ENCODE peak calls at places on chromosomes 13 and 19, in ten cellular contexts. O is ovary, R is HCT116, C is breast epithelium, B is IMR-90, G is Peyer's patch, Z is lower leg skin, Q is upper lobe of left lung, S is endothelial cell of umbilical vein, M is thyroid gland. H is an unnamed sample.

GRCh38 chr13:46961719-46962118 is 64.9 kb upstream of the HTR2A start:
- DNase-seq in C (no peak), M (no peak), S (no peak), R (no peak), B (peak; percentile 89), O (no peak), Q (no peak), Z (no peak), G (no peak), H (peak; percentile 6)

GRCh38 chr13:114264886-114265611 is 16.4 kb upstream of the UPF3A start:
- DNase-seq in B (peak; percentile 79), R (no peak), Q (no peak), Z (no peak), C (no peak), M (no peak), G (no peak), S (no peak), O (no peak), H (no peak)

GRCh38 chr19:51122112-51122981 is 2.4 kb upstream of the SIGLEC9 start:
- DNase-seq in O (peak; percentile 35), C (no peak), R (no peak), Q (peak; percentile 49), B (no peak), S (no peak), G (peak; percentile 43), M (no peak), Z (no peak), H (peak; percentile 28)

GRCh38 chr19:37903096-37903495 is 3.3 kb downstream of the WDR87 start:
- DNase-seq in Q (no peak), O (no peak), R (no peak), C (no peak), G (no peak), S (no peak), M (no peak), Z (no peak), B (no peak), H (no peak)

GRCh38 chr13:46668302-46668720 is 115.3 kb downstream of the LRCH1 start:
- DNase-seq in C (no peak), R (no peak), G (no peak), Q (peak; percentile 35), B (peak; percentile 95), O (peak; percentile 19), M (peak; percentile 17), S (peak; percentile 89), Z (peak; percentile 53), H (no peak)

GRCh38 chr13:29977721-29978120 is 127.3 kb upstream of the UBL3 start:
- DNase-seq in C (no peak), Z (no peak), G (no peak), M (no peak), B (peak; percentile 49), Q (no peak), R (no peak), O (no peak), S (no peak), H (no peak)

GRCh38 chr19:662207-662961 is 630 bp downstream of the RNF126 start:
- DNase-seq in G (peak; percentile 83), O (no peak), C (no peak), R (no peak), Z (no peak), S (peak; percentile 36), M (peak; percentile 39), Q (peak; percentile 79), B (peak; percentile 38), H (no peak)

GRCh38 chr13:106530907-106531520 is 4.4 kb downstream of the EFNB2 start:
- DNase-seq in B (no peak), G (no peak), Q (no peak), C (no peak), S (peak; percentile 61), M (no peak), R (no peak), Z (no peak), O (no peak), H (no peak)

GRCh38 chr19:4547303-4548237 is 7.7 kb upstream of the LRG1 start:
- DNase-seq in M (no peak), B (no peak), S (peak; percentile 26), Q (peak; percentile 51), R (no peak), O (no peak), G (no peak), C (no peak), Z (no peak), H (no peak)

GRCh38 chr13:32594339-32594738 is 8.1 kb downstream of the PDS5B start:
- DNase-seq in Q (no peak), S (peak; percentile 13), G (no peak), M (no peak), R (no peak), O (no peak), C (no peak), Z (no peak), B (peak; percentile 54), H (no peak)

DNA sequence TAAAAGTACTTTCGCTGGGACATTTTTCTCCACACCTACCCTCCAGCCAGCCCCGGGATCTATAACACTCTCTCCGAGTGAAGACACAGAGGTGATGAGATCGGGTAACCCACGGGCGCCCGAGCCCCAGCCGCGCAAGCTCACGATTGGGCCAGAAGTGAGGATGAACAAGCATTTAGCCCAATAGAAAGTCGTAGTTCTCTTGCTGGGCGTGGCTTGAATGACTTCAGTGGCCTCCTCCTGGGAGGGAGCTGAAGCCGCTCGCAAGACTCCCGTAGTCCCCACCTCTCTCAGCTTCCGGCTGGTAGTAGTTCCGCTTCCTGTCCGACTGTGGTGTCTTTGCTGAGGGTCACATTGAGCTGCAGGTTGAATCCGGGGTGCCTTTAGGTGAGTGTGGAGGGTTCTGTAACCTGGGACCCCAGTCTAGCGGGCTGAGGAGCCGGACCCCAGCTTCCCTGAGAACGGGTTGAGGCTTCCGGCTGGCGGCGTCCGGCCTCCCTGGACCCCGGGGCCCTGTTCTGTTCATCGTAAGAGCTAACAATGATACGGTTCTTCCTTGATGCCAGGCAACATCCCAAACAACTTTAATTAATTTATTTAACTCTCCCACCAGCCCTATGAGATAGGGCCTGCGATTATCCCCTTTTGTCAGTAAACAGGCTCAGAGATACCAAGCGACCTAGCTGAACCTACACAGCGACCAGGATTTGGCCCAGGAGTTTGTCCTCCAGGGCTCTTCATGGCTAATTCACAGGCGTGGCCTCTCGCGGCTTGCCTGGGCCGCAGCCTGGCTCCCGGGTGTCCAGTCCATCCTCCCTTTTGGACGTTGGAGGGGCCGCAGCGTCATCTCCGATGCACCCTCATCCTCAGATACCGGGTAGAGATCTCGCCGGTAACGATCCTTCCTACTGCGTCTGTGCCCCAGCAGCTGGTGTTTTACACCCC is at the start of gene COX6B1:
- DNase-seq in M (peak; percentile 97), G (peak; percentile 88), R (peak; percentile 94), S (peak; percentile 96), Z (peak; percentile 96), Q (peak; percentile 97), C (peak; percentile 91), O (peak; percentile 89), B (peak; percentile 96), H (peak; percentile 99)
- TF ChIP-seq POLR2A in M (peak; percentile 80), G (peak; percentile 90), R (peak; percentile 88), S (peak; percentile 88), Z (no peak), Q (peak; percentile 79), C (peak; percentile 46), O (peak; percentile 53), B (peak; percentile 60), H (peak; percentile 80)

GRCh38 chr19:23758187-23759074 is at the start of gene ZNF681:
- DNase-seq in Z (peak; percentile 91), C (peak; percentile 89), Q (peak; percentile 94), S (peak; percentile 18), G (peak; percentile 78), B (peak; percentile 83), M (peak; percentile 91), R (no peak), O (peak; percentile 82), H (peak; percentile 72)
- TF ChIP-seq POLR2A in Z (no peak), C (no peak), Q (peak; percentile 45), S (no peak), G (peak; percentile 27), B (no peak), M (peak; percentile 45), R (no peak), O (no peak), H (no peak)

DNA sequence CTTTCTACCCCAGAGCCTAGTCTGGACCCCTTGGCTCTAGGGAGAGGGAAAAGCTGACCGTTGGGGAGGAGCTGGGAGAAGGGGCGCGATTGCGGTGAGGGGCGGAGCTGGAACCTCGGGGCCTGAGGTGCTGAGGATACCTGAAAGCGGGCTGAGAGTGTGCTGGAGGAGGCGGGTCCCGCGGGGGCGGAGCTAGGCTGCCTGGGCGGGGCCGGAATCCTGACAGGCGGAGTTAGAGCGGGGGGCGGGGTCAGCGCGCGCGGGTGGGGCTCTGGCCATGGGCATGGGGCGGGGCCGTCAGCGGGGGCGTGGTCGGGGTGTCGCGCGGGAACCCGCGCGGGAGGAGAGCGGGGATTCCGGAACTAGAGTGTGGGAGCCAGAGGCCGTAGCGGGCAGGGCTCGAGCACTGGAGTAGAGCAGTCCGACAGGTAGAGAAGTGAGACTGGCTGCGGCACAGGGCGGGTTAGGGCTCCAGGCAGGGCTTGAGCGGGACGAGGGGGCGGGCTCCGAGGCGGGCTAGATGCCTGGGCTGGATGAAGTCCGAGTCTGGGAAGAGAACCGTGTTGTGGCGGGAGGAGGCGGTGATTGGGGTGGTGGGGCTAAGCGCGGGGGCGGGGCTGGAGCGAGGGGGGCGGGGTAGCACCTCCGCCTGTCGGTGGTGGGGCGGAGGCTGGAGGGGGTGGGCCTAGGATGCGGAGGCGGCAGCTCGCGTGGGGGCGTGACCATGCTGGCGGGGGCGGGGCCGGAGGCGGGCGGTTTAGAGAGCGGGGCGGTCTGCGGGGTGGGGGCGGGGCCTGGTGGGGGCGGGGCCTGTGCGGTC is at the start of gene INAFM1:
- DNase-seq in O (peak; percentile 99), C (peak; percentile 99), Z (peak; percentile 97), B (peak; percentile 86), Q (peak; percentile 99), G (peak; percentile 100), R (peak; percentile 89), M (peak; percentile 96), S (peak; percentile 90), H (peak; percentile 82)
- TF ChIP-seq POLR2A in O (peak; percentile 61), C (peak; percentile 30), Z (no peak), B (peak; percentile 70), Q (no peak), G (peak; percentile 63), R (peak; percentile 27), M (peak; percentile 19), S (peak; percentile 31), H (no peak)

GRCh38 chr19:3358919-3359849 is 7.2 kb upstream of the NFIC start:
- DNase-seq in R (no peak), C (no peak), G (peak; percentile 80), O (peak; percentile 60), B (peak; percentile 51), M (peak; percentile 72), Z (no peak), Q (peak; percentile 57), S (no peak), H (peak; percentile 83)
- TF ChIP-seq POLR2A in R (no peak), C (no peak), G (no peak), O (peak; percentile 49), B (no peak), M (peak; percentile 71), Z (no peak), Q (peak; percentile 45), S (no peak), H (peak; percentile 40)

H was measured in H54.